ENCODE peak calls at places on chromosomes 5 and 9, in nine cellular contexts. H is GM20000; S is kidney tubule cell; T is NCI-H510A; X is AG04450; W is left colon; Y is CD8-positive, alpha-beta T cell; F is AG09309; N is PC-9. A is an unnamed sample.

GRCh38 chr9:78577507-78577906 is 280.6 kb downstream of the PSAT1 start:
- DNase-seq in H (no peak), W (no peak), Y (no peak), X (no peak), T (no peak), S (no peak), N (no peak), F (no peak), A (no peak)

GRCh38 chr9:134284273-134284672 is 42.0 kb upstream of the RXRA start:
- DNase-seq in X (no peak), F (no peak), Y (no peak), W (no peak), N (peak), S (no peak), T (no peak), H (no peak), A (no peak)

GRCh38 chr9:87827341-87827740 is 55.3 kb upstream of the SPATA31E1 start:
- DNase-seq in X (no peak), H (no peak), F (no peak), Y (no peak), T (no peak), W (no peak), S (no peak), N (no peak), A (peak)

GRCh38 chr5:94459915-94460314 is 158.5 kb downstream of the KIAA0825 start:
- DNase-seq in T (no peak), N (no peak), X (no peak), S (no peak), H (no peak), W (no peak), F (no peak), Y (no peak), A (no peak)

GRCh38 chr5:141514330-141515111 is 25.6 kb downstream of the PCDHGC5 start:
- DNase-seq in S (peak), X (no peak), Y (no peak), T (peak), N (peak), W (no peak), F (no peak), H (no peak), A (peak)

GRCh38 chr9:70108181-70108580 is 64.5 kb downstream of the MAMDC2 start:
- DNase-seq in T (no peak), Y (no peak), N (no peak), F (no peak), W (no peak), H (no peak), S (no peak), X (no peak), A (peak)

GRCh38 chr5:445591-445990 is 2.6 kb downstream of the EXOC3 start:
- DNase-seq in N (no peak), S (no peak), T (no peak), W (peak), Y (no peak), F (no peak), H (no peak), X (no peak), A (no peak)

GRCh38 chr9:15277400-15278137 is 29.4 kb downstream of the TTC39B start:
- DNase-seq in X (no peak), Y (no peak), T (no peak), H (no peak), W (no peak), N (no peak), S (peak), F (no peak), A (peak)

GRCh38 chr9:127538849-127539258 is 73.2 kb upstream of the STXBP1 start:
- DNase-seq in X (no peak), Y (no peak), W (no peak), F (no peak), S (no peak), T (no peak), H (no peak), N (no peak), A (peak)

GRCh38 chr5:135266301-135266630 is 132.8 kb downstream of the MACROH2A1 start:
- DNase-seq in F (no peak), S (peak), X (no peak), N (no peak), H (no peak), Y (no peak), W (no peak), T (no peak), A (no peak)

GRCh38 chr5:159452480-159453167 is 122.3 kb upstream of the IL12B start:
- DNase-seq in F (no peak), N (no peak), H (no peak), T (no peak), Y (no peak), S (peak), W (no peak), X (no peak), A (no peak)

GRCh38 chr5:113612060-113612496 is 98.6 kb downstream of the YTHDC2 start:
- DNase-seq in S (peak), W (no peak), T (no peak), X (peak), Y (no peak), N (no peak), F (no peak), H (peak), A (peak)

GRCh38 chr9:120950421-120951388 is 24.1 kb upstream of the TRAF1 start:
- DNase-seq in X (no peak), W (no peak), N (no peak), Y (no peak), F (no peak), T (no peak), H (no peak), S (peak), A (no peak)

GRCh38 chr9:90340421-90340820 is 302.2 kb downstream of the DIRAS2 start:
- DNase-seq in T (no peak), N (no peak), H (no peak), F (no peak), X (peak), Y (no peak), S (peak), W (no peak), A (peak)

GRCh38 chr5:177537389-177538361 is 16.7 kb downstream of the FAM193B start:
- DNase-seq in S (peak), F (peak), N (no peak), Y (no peak), X (peak), W (peak), T (no peak), H (no peak), A (peak)

GRCh38 chr9:4490705-4491620 is 695 bp downstream of the SLC1A1 start:
- DNase-seq in T (no peak), Y (no peak), W (no peak), F (no peak), S (no peak), H (peak), N (no peak), X (no peak), A (no peak)

GRCh38 chr9:71058660-71059059 is 62.8 kb downstream of the TRPM3 start:
- DNase-seq in W (peak), T (no peak), S (no peak), F (no peak), H (no peak), N (no peak), Y (no peak), X (no peak), A (no peak)

GRCh38 chr9:27351438-27351837 is 54.5 kb upstream of the EQTN start:
- DNase-seq in F (no peak), W (peak), H (no peak), T (no peak), Y (no peak), N (no peak), S (no peak), X (no peak), A (no peak)

GRCh38 chr9:14251146-14252071 is 62.5 kb downstream of the NFIB start:
- DNase-seq in Y (no peak), T (peak), S (peak), W (peak), H (no peak), X (peak), N (peak), F (no peak), A (peak)

GRCh38 chr9:12748016-12748415 is 26.8 kb upstream of the LURAP1L start:
- DNase-seq in W (no peak), N (no peak), T (no peak), S (peak), F (no peak), H (no peak), Y (no peak), X (no peak), A (no peak)

GRCh38 chr9:5389109-5389732 is 48.5 kb downstream of the PLGRKT start:
- DNase-seq in Y (no peak), F (peak), S (peak), H (peak), X (peak), W (no peak), T (no peak), N (no peak), A (peak)

GRCh38 chr5:3837544-3837943 is 241.9 kb downstream of the IRX1 start:
- DNase-seq in H (no peak), X (no peak), W (no peak), T (no peak), S (no peak), Y (no peak), N (no peak), F (no peak), A (no peak)

GRCh38 chr9:112868461-112868860 is 22.2 kb downstream of the SLC46A2 start:
- DNase-seq in H (no peak), S (no peak), X (no peak), Y (no peak), F (no peak), T (no peak), N (peak), W (no peak), A (no peak)

GRCh38 chr9:76559283-76559682 is 100.3 kb downstream of the GCNT1 start:
- DNase-seq in Y (no peak), F (no peak), T (no peak), S (no peak), N (no peak), X (no peak), H (no peak), W (no peak), A (no peak)

GRCh38 chr9:92180669-92181181 is 65.5 kb upstream of the SPTLC1 start:
- DNase-seq in T (no peak), S (peak), H (peak), Y (no peak), F (peak), N (peak), X (peak), W (no peak), A (peak)

GRCh38 chr5:104218200-104218599 is 655.6 kb upstream of the NUDT12 start:
- DNase-seq in H (no peak), T (no peak), Y (no peak), W (no peak), N (no peak), S (no peak), F (no peak), X (no peak), A (no peak)

GRCh38 chr5:54643679-54644078 is 126.1 kb downstream of the SNX18 start:
- DNase-seq in Y (no peak), W (no peak), T (no peak), X (no peak), S (peak), N (peak), H (no peak), F (peak), A (peak)

GRCh38 chr5:175689147-175689991 is 31.5 kb downstream of the HRH2 start:
- DNase-seq in F (peak), W (peak), H (no peak), S (no peak), N (no peak), X (no peak), T (no peak), Y (no peak), A (peak)

GRCh38 chr9:6552033-6552737 is 93.3 kb downstream of the GLDC start:
- DNase-seq in F (no peak), N (no peak), W (no peak), X (peak), Y (no peak), H (no peak), S (no peak), T (no peak), A (peak)

GRCh38 chr5:68287976-68288755 is 72.6 kb downstream of the PIK3R1 start:
- DNase-seq in X (no peak), T (peak), N (peak), H (peak), Y (peak), W (peak), F (no peak), S (peak), A (peak)

A was measured in astrocyte.